ENCODE peak calls at places on chromosome X, in nine cellular contexts. One of them, this sample, is unnamed. For H3K4me1, the result is how much of the 10 kb centered on the place peaks cover.

GRCh38 chrX:39477438-39478120 is 620.2 kb downstream of the BCOR start:
- DNase-seq in astrocyte: peak
- DNase-seq in PC-3: peak
- DNase-seq in neuronal stem cell: no peak
- DNase-seq in H9: peak
- DNase-seq in HCT116: no peak
- DNase-seq in keratinocyte: peak
- DNase-seq in SK-N-SH: no peak
- DNase-seq in mesenchymal stem cell: peak
- DNase-seq in this sample: peak

GRCh38 chrX:28581522-28581921 is 5.7 kb upstream of the IL1RAPL1 start:
- DNase-seq in astrocyte: no peak
- DNase-seq in PC-3: peak
- DNase-seq in neuronal stem cell: no peak
- DNase-seq in H9: no peak
- DNase-seq in HCT116: no peak
- DNase-seq in keratinocyte: no peak
- DNase-seq in SK-N-SH: no peak
- DNase-seq in mesenchymal stem cell: no peak
- DNase-seq in this sample: no peak

GRCh38 chrX:133171962-133172708 is 46.0 kb downstream of the TFDP3 start:
- DNase-seq in astrocyte: no peak
- DNase-seq in PC-3: peak
- DNase-seq in neuronal stem cell: peak
- DNase-seq in H9: no peak
- DNase-seq in HCT116: peak
- DNase-seq in keratinocyte: no peak
- DNase-seq in SK-N-SH: peak
- DNase-seq in mesenchymal stem cell: peak
- DNase-seq in this sample: peak

GRCh38 chrX:105120460-105120859 is 100.0 kb downstream of the TEX13A start:
- DNase-seq in astrocyte: no peak
- DNase-seq in PC-3: no peak
- DNase-seq in neuronal stem cell: no peak
- DNase-seq in H9: no peak
- DNase-seq in HCT116: no peak
- DNase-seq in keratinocyte: no peak
- DNase-seq in SK-N-SH: no peak
- DNase-seq in mesenchymal stem cell: peak
- DNase-seq in this sample: no peak

GRCh38 chrX:70262952-70263567 is 3.1 kb upstream of the P2RY4 start:
- DNase-seq in astrocyte: peak
- DNase-seq in PC-3: peak
- DNase-seq in neuronal stem cell: peak
- DNase-seq in H9: peak
- DNase-seq in HCT116: no peak
- DNase-seq in keratinocyte: peak
- DNase-seq in SK-N-SH: peak
- DNase-seq in mesenchymal stem cell: peak
- DNase-seq in this sample: peak

GRCh38 chrX:96683997-96684338 is 674 bp upstream of the DIAPH2 start:
- DNase-seq in astrocyte: no peak
- DNase-seq in PC-3: no peak
- DNase-seq in neuronal stem cell: no peak
- DNase-seq in H9: no peak
- DNase-seq in HCT116: no peak
- DNase-seq in keratinocyte: no peak
- DNase-seq in SK-N-SH: no peak
- DNase-seq in mesenchymal stem cell: peak
- DNase-seq in this sample: no peak

GRCh38 chrX:130014356-130014755 is 31.9 kb downstream of the BCORL1 start:
- DNase-seq in astrocyte: no peak
- DNase-seq in PC-3: no peak
- DNase-seq in neuronal stem cell: no peak
- DNase-seq in H9: no peak
- DNase-seq in HCT116: no peak
- DNase-seq in keratinocyte: no peak
- DNase-seq in SK-N-SH: no peak
- DNase-seq in mesenchymal stem cell: no peak
- DNase-seq in this sample: no peak

GRCh38 chrX:37701588-37701987 is 16.0 kb downstream of the XK start:
- DNase-seq in astrocyte: no peak
- DNase-seq in PC-3: no peak
- DNase-seq in neuronal stem cell: no peak
- DNase-seq in H9: peak
- DNase-seq in HCT116: no peak
- DNase-seq in keratinocyte: no peak
- DNase-seq in SK-N-SH: no peak
- DNase-seq in mesenchymal stem cell: no peak
- DNase-seq in this sample: no peak

GRCh38 chrX:47878198-47878597 is 41.5 kb downstream of the ZNF81 start:
- DNase-seq in astrocyte: no peak
- DNase-seq in PC-3: no peak
- DNase-seq in neuronal stem cell: no peak
- DNase-seq in H9: no peak
- DNase-seq in HCT116: no peak
- DNase-seq in keratinocyte: no peak
- DNase-seq in SK-N-SH: no peak
- DNase-seq in mesenchymal stem cell: no peak
- DNase-seq in this sample: no peak

GRCh38 chrX:35842657-35843056 is 44.5 kb downstream of the MAGEB16 start:
- DNase-seq in astrocyte: no peak
- DNase-seq in PC-3: no peak
- DNase-seq in neuronal stem cell: no peak
- DNase-seq in H9: no peak
- DNase-seq in HCT116: no peak
- DNase-seq in keratinocyte: no peak
- DNase-seq in SK-N-SH: no peak
- DNase-seq in mesenchymal stem cell: peak
- DNase-seq in this sample: no peak

GRCh38 chrX:14698770-14699169 is 169.4 kb downstream of the GLRA2 start:
- DNase-seq in astrocyte: no peak
- DNase-seq in PC-3: no peak
- DNase-seq in neuronal stem cell: no peak
- DNase-seq in H9: no peak
- DNase-seq in HCT116: no peak
- DNase-seq in keratinocyte: no peak
- DNase-seq in SK-N-SH: no peak
- DNase-seq in mesenchymal stem cell: no peak
- DNase-seq in this sample: no peak

GRCh38 chrX:132748268-132748667 is 210.2 kb downstream of the HS6ST2 start:
- DNase-seq in astrocyte: no peak
- DNase-seq in PC-3: no peak
- DNase-seq in neuronal stem cell: no peak
- DNase-seq in H9: no peak
- DNase-seq in HCT116: no peak
- DNase-seq in keratinocyte: no peak
- DNase-seq in SK-N-SH: no peak
- DNase-seq in mesenchymal stem cell: no peak
- DNase-seq in this sample: no peak

GRCh38 chrX:66043584-66043983 is 3.7 kb upstream of the VSIG4 start:
- DNase-seq in astrocyte: no peak
- DNase-seq in PC-3: no peak
- DNase-seq in neuronal stem cell: no peak
- DNase-seq in H9: no peak
- DNase-seq in HCT116: no peak
- DNase-seq in keratinocyte: no peak
- DNase-seq in SK-N-SH: no peak
- DNase-seq in mesenchymal stem cell: no peak
- DNase-seq in this sample: no peak

GRCh38 chrX:13469963-13470679 is 99.3 kb upstream of the EGFL6 start:
- DNase-seq in astrocyte: peak
- DNase-seq in PC-3: peak
- DNase-seq in neuronal stem cell: no peak
- DNase-seq in H9: no peak
- DNase-seq in HCT116: no peak
- DNase-seq in keratinocyte: no peak
- DNase-seq in SK-N-SH: no peak
- DNase-seq in mesenchymal stem cell: peak
- DNase-seq in this sample: peak

GRCh38 chrX:149871940-149872339 is 9.0 kb upstream of the MAGEA8 start:
- DNase-seq in astrocyte: peak
- DNase-seq in PC-3: peak
- DNase-seq in neuronal stem cell: no peak
- DNase-seq in H9: peak
- DNase-seq in HCT116: peak
- DNase-seq in keratinocyte: no peak
- DNase-seq in SK-N-SH: peak
- DNase-seq in mesenchymal stem cell: peak
- DNase-seq in this sample: no peak

GRCh38 chrX:13091111-13091765 is 46.8 kb upstream of the FAM9C start:
- DNase-seq in astrocyte: no peak
- DNase-seq in PC-3: no peak
- DNase-seq in neuronal stem cell: no peak
- DNase-seq in H9: no peak
- DNase-seq in HCT116: no peak
- DNase-seq in keratinocyte: no peak
- DNase-seq in SK-N-SH: no peak
- DNase-seq in mesenchymal stem cell: no peak
- DNase-seq in this sample: no peak

GRCh38 chrX:79138658-79139241 is 5.7 kb upstream of the GPR174 start:
- DNase-seq in astrocyte: no peak
- DNase-seq in PC-3: no peak
- DNase-seq in neuronal stem cell: no peak
- DNase-seq in H9: no peak
- DNase-seq in HCT116: no peak
- DNase-seq in keratinocyte: no peak
- DNase-seq in SK-N-SH: no peak
- DNase-seq in mesenchymal stem cell: no peak
- DNase-seq in this sample: no peak

GRCh38 chrX:52556741-52557140 is 39.9 kb upstream of the XAGE1B start:
- DNase-seq in astrocyte: no peak
- DNase-seq in PC-3: no peak
- DNase-seq in neuronal stem cell: no peak
- DNase-seq in H9: no peak
- DNase-seq in HCT116: no peak
- DNase-seq in keratinocyte: no peak
- DNase-seq in SK-N-SH: no peak
- DNase-seq in mesenchymal stem cell: no peak
- DNase-seq in this sample: no peak

GRCh38 chrX:155767101-155767878 is 113.9 kb upstream of the VAMP7 start:
- DNase-seq in astrocyte: peak
- DNase-seq in PC-3: peak
- DNase-seq in neuronal stem cell: peak
- DNase-seq in H9: peak
- DNase-seq in HCT116: peak
- DNase-seq in keratinocyte: no peak
- DNase-seq in SK-N-SH: peak
- DNase-seq in mesenchymal stem cell: peak
- DNase-seq in this sample: peak
- H2AFZ ChIP-seq in astrocyte: peak
- H2AFZ ChIP-seq in PC-3: peak
- H2AFZ ChIP-seq in neuronal stem cell: peak
- H2AFZ ChIP-seq in H9: no peak
- H2AFZ ChIP-seq in HCT116: no peak
- H2AFZ ChIP-seq in keratinocyte: peak
- H2AFZ ChIP-seq in SK-N-SH: peak
- H2AFZ ChIP-seq in mesenchymal stem cell: no peak
- H2AFZ ChIP-seq in this sample: peak

GRCh38 chrX:7055386-7056137 is 92.0 kb upstream of the STS start:
- DNase-seq in astrocyte: no peak
- DNase-seq in PC-3: no peak
- DNase-seq in neuronal stem cell: no peak
- DNase-seq in H9: no peak
- DNase-seq in HCT116: no peak
- DNase-seq in keratinocyte: no peak
- DNase-seq in SK-N-SH: no peak
- DNase-seq in mesenchymal stem cell: no peak
- DNase-seq in this sample: no peak
- H3K4me1 ChIP-seq in astrocyte: under half
- H3K4me1 ChIP-seq in PC-3: under half
- H3K4me1 ChIP-seq in neuronal stem cell: under half
- H3K4me1 ChIP-seq in H9: under half
- H3K4me1 ChIP-seq in HCT116: under half
- H3K4me1 ChIP-seq in keratinocyte: under half
- H3K4me1 ChIP-seq in SK-N-SH: under half
- H3K4me1 ChIP-seq in mesenchymal stem cell: under half
- H3K4me1 ChIP-seq in this sample: under half

GRCh38 chrX:116726806-116727205 is 264.0 kb upstream of the CT83 start:
- DNase-seq in astrocyte: no peak
- DNase-seq in PC-3: no peak
- DNase-seq in neuronal stem cell: no peak
- DNase-seq in H9: peak
- DNase-seq in HCT116: no peak
- DNase-seq in keratinocyte: no peak
- DNase-seq in SK-N-SH: no peak
- DNase-seq in mesenchymal stem cell: no peak
- DNase-seq in this sample: no peak
- H3K27ac ChIP-seq in astrocyte: no peak
- H3K27ac ChIP-seq in PC-3: no peak
- H3K27ac ChIP-seq in neuronal stem cell: no peak
- H3K27ac ChIP-seq in H9: peak
- H3K27ac ChIP-seq in HCT116: no peak
- H3K27ac ChIP-seq in keratinocyte: no peak
- H3K27ac ChIP-seq in SK-N-SH: no peak
- H3K27ac ChIP-seq in mesenchymal stem cell: no peak
- H3K27ac ChIP-seq in this sample: no peak

GRCh38 chrX:24026403-24026801 is 584 bp downstream of the KLHL15 start:
- DNase-seq in astrocyte: no peak
- DNase-seq in PC-3: no peak
- DNase-seq in neuronal stem cell: no peak
- DNase-seq in H9: no peak
- DNase-seq in HCT116: no peak
- DNase-seq in keratinocyte: no peak
- DNase-seq in SK-N-SH: peak
- DNase-seq in mesenchymal stem cell: peak
- DNase-seq in this sample: no peak
- H2AFZ ChIP-seq in astrocyte: peak
- H2AFZ ChIP-seq in PC-3: peak
- H2AFZ ChIP-seq in neuronal stem cell: peak
- H2AFZ ChIP-seq in H9: no peak
- H2AFZ ChIP-seq in HCT116: no peak
- H2AFZ ChIP-seq in keratinocyte: peak
- H2AFZ ChIP-seq in SK-N-SH: peak
- H2AFZ ChIP-seq in mesenchymal stem cell: no peak
- H2AFZ ChIP-seq in this sample: peak

DNA sequence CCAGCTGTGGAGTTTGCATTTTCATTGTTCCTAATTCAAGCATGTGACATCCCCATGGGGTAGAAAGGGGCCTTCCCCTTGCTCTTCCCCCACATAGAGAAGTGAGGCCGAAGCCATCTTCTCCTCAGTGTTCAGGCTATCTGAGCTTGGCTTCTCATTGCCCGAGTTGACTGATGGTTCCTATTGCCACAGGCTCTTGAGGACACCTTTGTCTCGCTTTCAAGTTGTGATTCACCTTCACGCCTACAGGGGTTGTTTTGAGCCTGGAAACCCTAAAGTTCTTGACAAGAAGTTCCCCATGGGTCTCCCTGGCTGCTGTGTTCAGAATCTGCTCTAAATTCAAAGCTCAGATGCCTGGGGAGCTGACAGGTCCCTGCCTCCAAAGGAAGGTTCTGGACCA is 24.9 kb downstream of the CCNQ start:
- DNase-seq in astrocyte: no peak
- DNase-seq in PC-3: peak
- DNase-seq in neuronal stem cell: no peak
- DNase-seq in H9: no peak
- DNase-seq in HCT116: no peak
- DNase-seq in keratinocyte: no peak
- DNase-seq in SK-N-SH: no peak
- DNase-seq in mesenchymal stem cell: no peak
- DNase-seq in this sample: no peak
- H3K4me1 ChIP-seq in astrocyte: under half
- H3K4me1 ChIP-seq in PC-3: under half
- H3K4me1 ChIP-seq in neuronal stem cell: under half
- H3K4me1 ChIP-seq in H9: under half
- H3K4me1 ChIP-seq in HCT116: under half
- H3K4me1 ChIP-seq in keratinocyte: under half
- H3K4me1 ChIP-seq in SK-N-SH: under half
- H3K4me1 ChIP-seq in mesenchymal stem cell: under half
- H3K4me1 ChIP-seq in this sample: under half